ENCODE peak calls at places on chromosomes 5 and 9, in five cellular contexts. N, R, F, A and U are unnamed samples.

GRCh38 chr5:52449506-52449905 is 338.2 kb upstream of the ITGA1 start:
- DNase-seq in R (no peak), F (no peak), N (no peak), A (no peak), U (no peak)

GRCh38 chr9:37839491-37840461 is 39.2 kb downstream of the DCAF10 start:
- DNase-seq in A (no peak), R (no peak), N (no peak), F (no peak), U (no peak)

GRCh38 chr5:97183930-97184213 is 825 bp upstream of the RIOK2 start:
- DNase-seq in N (no peak), F (no peak), R (no peak), A (no peak), U (no peak)

GRCh38 chr9:107942870-107943269 is 453.3 kb upstream of the KLF4 start:
- DNase-seq in F (no peak), N (no peak), A (no peak), R (no peak), U (no peak)

GRCh38 chr9:95511232-95511951 is 5.4 kb downstream of the PTCH1 start:
- DNase-seq in F (no peak), R (peak; percentile 66), N (peak; percentile 48), A (no peak), U (no peak)

GRCh38 chr5:90878081-90878480 is 319.5 kb downstream of the ADGRV1 start:
- DNase-seq in N (no peak), R (peak; percentile 55), F (no peak), A (no peak), U (peak; percentile 60)

GRCh38 chr5:104355350-104355749 is 792.8 kb upstream of the NUDT12 start:
- DNase-seq in R (no peak), F (no peak), A (no peak), N (peak; percentile 78), U (no peak)

GRCh38 chr5:158140120-158140778 is 281.3 kb upstream of the CLINT1 start:
- DNase-seq in N (no peak), A (no peak), R (no peak), F (peak; percentile 29), U (no peak)

GRCh38 chr5:109316631-109317030 is 93.1 kb downstream of the PJA2 start:
- DNase-seq in F (no peak), N (no peak), A (no peak), R (no peak), U (no peak)

GRCh38 chr5:133990396-133990795 is 14.4 kb downstream of the VDAC1 start:
- DNase-seq in N (no peak), F (no peak), A (no peak), R (no peak), U (no peak)